ENCODE peak calls at places on chromosomes 7 and 10, in nine cellular contexts. T is heart left ventricle, Y is uterus, L is HCT116, K is tibial nerve, M is thyroid gland, W is A549, J is suprapubic skin, G is ovary. X is an unnamed sample.
A peak's percentile ranks its signal among the peaks of the same experiment; 100 is the strongest.

GRCh38 chr10:103548581-103549348 is 55.3 kb downstream of the NEURL1 start:
- DNase-seq in T (no peak), Y (no peak), L (no peak), K (no peak), M (no peak), W (no peak), J (peak; percentile 31), G (no peak), X (no peak)

GRCh38 chr10:116909307-116909706 is 60.0 kb downstream of the ENO4 start:
- DNase-seq in T (no peak), Y (no peak), L (no peak), K (no peak), M (no peak), W (no peak), J (no peak), G (no peak), X (no peak)

GRCh38 chr7:2641406-2642393 is 9.9 kb downstream of the TTYH3 start:
- DNase-seq in T (peak; percentile 95), Y (peak; percentile 87), L (no peak), K (peak; percentile 71), M (peak; percentile 99), W (no peak), J (peak; percentile 94), G (peak; percentile 88), X (peak; percentile 96)

GRCh38 chr7:99331002-99331401 is 5.3 kb downstream of the ARPC1A start:
- DNase-seq in T (no peak), Y (no peak), L (no peak), K (no peak), M (no peak), W (no peak), J (no peak), G (no peak), X (peak; percentile 23)

GRCh38 chr7:42198974-42199668 is 37.9 kb downstream of the GLI3 start:
- DNase-seq in T (no peak), Y (no peak), L (no peak), K (no peak), M (no peak), W (no peak), J (no peak), G (no peak), X (no peak)

GRCh38 chr10:101587725-101588614 is at the start of the genes DPCD and POLL:
- DNase-seq in T (peak; percentile 98), Y (peak; percentile 94), L (peak; percentile 91), K (peak; percentile 99), M (peak; percentile 98), W (peak; percentile 99), J (peak; percentile 97), G (peak; percentile 99), X (peak; percentile 95)

GRCh38 chr10:126783806-126784205 is 113.3 kb upstream of the C10orf90 start:
- DNase-seq in T (no peak), Y (no peak), L (no peak), K (no peak), M (no peak), W (no peak), J (no peak), G (no peak), X (no peak)

GRCh38 chr7:17952387-17952786 is 12.1 kb upstream of the SNX13 start:
- DNase-seq in T (no peak), Y (no peak), L (no peak), K (no peak), M (no peak), W (no peak), J (no peak), G (no peak), X (no peak)

GRCh38 chr7:1533569-1534329 is 3.2 kb downstream of the MAFK start:
- DNase-seq in T (no peak), Y (peak; percentile 41), L (no peak), K (no peak), M (peak; percentile 49), W (peak; percentile 84), J (peak; percentile 84), G (peak; percentile 60), X (peak; percentile 92)

GRCh38 chr10:123132576-123133477 is 2.9 kb upstream of the HMX3 start:
- DNase-seq in T (peak; percentile 89), Y (peak; percentile 74), L (peak; percentile 81), K (peak; percentile 76), M (peak; percentile 83), W (peak; percentile 90), J (peak; percentile 86), G (peak; percentile 80), X (peak; percentile 97)

GRCh38 chr10:77162697-77163096 is 474.9 kb downstream of the KCNMA1 start:
- DNase-seq in T (no peak), Y (no peak), L (no peak), K (no peak), M (no peak), W (no peak), J (no peak), G (no peak), X (no peak)

GRCh38 chr10:77164616-77165311 is 472.8 kb downstream of the KCNMA1 start:
- DNase-seq in T (no peak), Y (no peak), L (no peak), K (no peak), M (no peak), W (no peak), J (no peak), G (no peak), X (no peak)

GRCh38 chr10:77160679-77161078 is 476.9 kb downstream of the KCNMA1 start:
- DNase-seq in T (no peak), Y (no peak), L (no peak), K (no peak), M (no peak), W (no peak), J (no peak), G (no peak), X (no peak)

GRCh38 chr10:77165445-77166316 is 471.9 kb downstream of the KCNMA1 start:
- DNase-seq in T (no peak), Y (peak; percentile 34), L (peak; percentile 51), K (no peak), M (peak; percentile 32), W (peak; percentile 40), J (no peak), G (peak; percentile 31), X (peak; percentile 29)

DNA sequence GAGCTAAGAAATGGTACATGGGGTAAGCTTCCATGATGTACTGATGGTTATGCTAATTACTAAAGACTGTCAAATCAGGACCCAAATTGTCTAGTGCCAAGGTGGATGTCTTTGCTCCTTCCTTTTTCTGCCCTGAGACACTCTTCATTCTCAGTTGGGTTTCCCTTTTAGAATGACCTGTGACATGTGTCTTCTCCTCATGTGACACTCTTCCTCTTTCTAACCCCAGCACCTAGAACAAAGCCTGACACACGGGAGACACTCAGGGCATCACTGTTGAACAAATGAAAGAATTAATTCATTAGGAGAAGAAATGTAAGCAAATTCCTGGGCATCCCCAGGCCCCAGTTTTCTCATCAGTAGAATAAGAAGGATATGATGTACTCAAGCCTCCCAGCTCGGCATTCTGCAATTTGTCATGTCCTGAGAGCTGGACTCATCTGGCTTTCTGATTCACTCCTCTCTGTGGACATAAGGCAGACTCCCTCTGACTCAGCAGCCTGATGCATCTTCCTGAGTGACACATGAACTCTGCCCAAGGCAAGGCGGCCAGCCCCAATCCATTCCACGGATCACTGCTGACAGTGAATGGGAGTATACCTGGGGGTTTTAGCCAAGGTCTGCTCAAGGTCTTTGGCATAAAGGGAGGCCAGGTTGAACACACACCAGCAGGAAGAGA is 473.8 kb downstream of the KCNMA1 start:
- DNase-seq in T (no peak), Y (peak; percentile 82), L (peak; percentile 43), K (no peak), M (no peak), W (peak; percentile 67), J (no peak), G (no peak), X (peak; percentile 54)
- TF ChIP-seq POLR2A in T (no peak), Y (no peak), L (no peak), K (no peak), M (no peak), W (no peak), J (no peak), G (no peak), X (no peak)

GRCh38 chr7:145845345-145845744 is 271.3 kb upstream of the CNTNAP2 start:
- DNase-seq in T (no peak), Y (no peak), L (no peak), K (no peak), M (no peak), W (no peak), J (no peak), G (no peak), X (no peak)
- H3K4me3 ChIP-seq in T (no peak overlapping the region), Y (no peak overlapping the region), L (no peak overlapping the region), K (no peak overlapping the region), M (no peak overlapping the region), W (no peak overlapping the region), J (no peak overlapping the region), G (no peak overlapping the region), X (no peak overlapping the region)

DNA sequence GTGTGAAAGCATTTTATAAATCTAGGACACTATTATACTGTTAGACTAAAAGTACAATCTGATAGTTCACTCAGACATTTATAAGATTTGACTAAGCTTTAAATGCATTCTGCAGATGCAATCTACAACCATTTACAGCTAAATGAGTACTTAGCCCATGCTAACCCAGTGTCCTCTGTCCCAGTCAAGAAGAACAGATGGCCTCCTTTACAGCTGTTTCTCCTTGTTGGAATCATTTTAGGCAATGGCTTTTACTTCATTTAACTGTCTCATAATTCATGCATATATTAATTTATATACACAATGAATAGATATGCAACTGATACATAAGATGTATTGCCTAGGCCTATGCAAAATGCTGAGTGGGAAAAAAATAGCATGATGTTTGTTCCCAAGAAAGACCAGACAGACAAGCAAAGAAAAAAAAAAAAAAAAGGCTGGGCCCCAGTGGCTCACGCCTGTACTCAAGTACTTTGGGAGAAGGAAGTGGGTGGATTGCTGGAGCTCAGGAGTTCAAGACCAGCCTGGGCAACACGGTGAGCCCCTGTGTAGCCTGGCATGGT is 82.2 kb downstream of the TSPAN12 start:
- DNase-seq in T (no peak), Y (no peak), L (no peak), K (no peak), M (no peak), W (no peak), J (no peak), G (no peak), X (no peak)
- TF ChIP-seq CTCF in T (no peak), Y (no peak), L (no peak), K (no peak), M (no peak), W (no peak), J (no peak), G (no peak), X (no peak)

GRCh38 chr7:155558961-155559360 is 12.6 kb upstream of the CNPY1 start:
- DNase-seq in T (no peak), Y (no peak), L (no peak), K (no peak), M (no peak), W (no peak), J (no peak), G (no peak), X (no peak)

GRCh38 chr7:155560196-155560595 is 13.8 kb upstream of the CNPY1 start:
- DNase-seq in T (no peak), Y (no peak), L (no peak), K (no peak), M (no peak), W (no peak), J (no peak), G (no peak), X (no peak)

GRCh38 chr7:155560982-155561686 is 14.8 kb upstream of the CNPY1 start:
- DNase-seq in T (no peak), Y (no peak), L (no peak), K (no peak), M (no peak), W (no peak), J (no peak), G (no peak), X (no peak)

GRCh38 chr7:155558351-155558750 is 12.0 kb upstream of the CNPY1 start:
- DNase-seq in T (no peak), Y (no peak), L (no peak), K (no peak), M (no peak), W (no peak), J (no peak), G (no peak), X (no peak)

GRCh38 chr7:155559519-155560108 is 13.3 kb upstream of the CNPY1 start:
- DNase-seq in T (no peak), Y (no peak), L (no peak), K (no peak), M (no peak), W (no peak), J (no peak), G (no peak), X (no peak)
- TF ChIP-seq POLR2A in T (no peak), Y (no peak), L (no peak), K (no peak), M (no peak), W (no peak), J (no peak), G (no peak), X (no peak)

X was measured in lower leg skin.